ENCODE peak calls at places on chromosomes 1 and 21, in ten cellular contexts. One of them, this sample, is unnamed.

GRCh38 chr1:157377216-157377821 is 175.0 kb downstream of the FCRL5 start:
- DNase-seq in ovary: no peak
- DNase-seq in stimulated activated CD4-positive, alpha-beta T cell treated with anti-CD3 and anti-CD28 coated beads, TNF-alpha, amount 100 ng/mL, for 4 hours: no peak
- DNase-seq in progenitor cell of endocrine pancreas: peak
- DNase-seq in activated T-helper 1 cell treated with anti-CD3 and anti-CD28 coated beads, Interleukin-2, amount 50 U/mL, for 16 hours: no peak
- DNase-seq in ELR: peak
- DNase-seq in upper lobe of right lung: no peak
- DNase-seq in stimulated activated naive B cell treated with anti-CD40 and anti-IgM and Interleukin-4, amounts not matched to agents 10 μg/mL and 1 μg/mL and 100 μg/mL, for 72 hours: no peak
- DNase-seq in GM12891: no peak
- DNase-seq in posterior cingulate gyrus: peak
- DNase-seq in this sample: no peak

GRCh38 chr1:38489844-38490270 is 369.7 kb downstream of the RRAGC start:
- DNase-seq in ovary: no peak
- DNase-seq in stimulated activated CD4-positive, alpha-beta T cell treated with anti-CD3 and anti-CD28 coated beads, TNF-alpha, amount 100 ng/mL, for 4 hours: peak
- DNase-seq in progenitor cell of endocrine pancreas: no peak
- DNase-seq in activated T-helper 1 cell treated with anti-CD3 and anti-CD28 coated beads, Interleukin-2, amount 50 U/mL, for 16 hours: peak
- DNase-seq in ELR: peak
- DNase-seq in upper lobe of right lung: no peak
- DNase-seq in stimulated activated naive B cell treated with anti-CD40 and anti-IgM and Interleukin-4, amounts not matched to agents 10 μg/mL and 1 μg/mL and 100 μg/mL, for 72 hours: peak
- DNase-seq in GM12891: peak
- DNase-seq in posterior cingulate gyrus: peak
- DNase-seq in this sample: peak

GRCh38 chr1:243924588-243925349 is 74.7 kb upstream of the AKT3 start:
- DNase-seq in ovary: no peak
- DNase-seq in stimulated activated CD4-positive, alpha-beta T cell treated with anti-CD3 and anti-CD28 coated beads, TNF-alpha, amount 100 ng/mL, for 4 hours: no peak
- DNase-seq in progenitor cell of endocrine pancreas: no peak
- DNase-seq in activated T-helper 1 cell treated with anti-CD3 and anti-CD28 coated beads, Interleukin-2, amount 50 U/mL, for 16 hours: no peak
- DNase-seq in ELR: peak
- DNase-seq in upper lobe of right lung: no peak
- DNase-seq in stimulated activated naive B cell treated with anti-CD40 and anti-IgM and Interleukin-4, amounts not matched to agents 10 μg/mL and 1 μg/mL and 100 μg/mL, for 72 hours: no peak
- DNase-seq in GM12891: no peak
- DNase-seq in posterior cingulate gyrus: no peak
- DNase-seq in this sample: no peak

GRCh38 chr1:22922640-22923039 is 50.0 kb downstream of the LACTBL1 start:
- DNase-seq in ovary: no peak
- DNase-seq in stimulated activated CD4-positive, alpha-beta T cell treated with anti-CD3 and anti-CD28 coated beads, TNF-alpha, amount 100 ng/mL, for 4 hours: no peak
- DNase-seq in progenitor cell of endocrine pancreas: no peak
- DNase-seq in activated T-helper 1 cell treated with anti-CD3 and anti-CD28 coated beads, Interleukin-2, amount 50 U/mL, for 16 hours: no peak
- DNase-seq in ELR: peak
- DNase-seq in upper lobe of right lung: no peak
- DNase-seq in stimulated activated naive B cell treated with anti-CD40 and anti-IgM and Interleukin-4, amounts not matched to agents 10 μg/mL and 1 μg/mL and 100 μg/mL, for 72 hours: no peak
- DNase-seq in GM12891: no peak
- DNase-seq in posterior cingulate gyrus: no peak
- DNase-seq in this sample: no peak

GRCh38 chr1:162218546-162218945 is 149.1 kb downstream of the NOS1AP start:
- DNase-seq in ovary: no peak
- DNase-seq in stimulated activated CD4-positive, alpha-beta T cell treated with anti-CD3 and anti-CD28 coated beads, TNF-alpha, amount 100 ng/mL, for 4 hours: no peak
- DNase-seq in progenitor cell of endocrine pancreas: no peak
- DNase-seq in activated T-helper 1 cell treated with anti-CD3 and anti-CD28 coated beads, Interleukin-2, amount 50 U/mL, for 16 hours: no peak
- DNase-seq in ELR: no peak
- DNase-seq in upper lobe of right lung: no peak
- DNase-seq in stimulated activated naive B cell treated with anti-CD40 and anti-IgM and Interleukin-4, amounts not matched to agents 10 μg/mL and 1 μg/mL and 100 μg/mL, for 72 hours: no peak
- DNase-seq in GM12891: no peak
- DNase-seq in posterior cingulate gyrus: no peak
- DNase-seq in this sample: no peak

GRCh38 chr1:101653482-101653946 is 343.2 kb downstream of the OLFM3 start:
- DNase-seq in ovary: no peak
- DNase-seq in stimulated activated CD4-positive, alpha-beta T cell treated with anti-CD3 and anti-CD28 coated beads, TNF-alpha, amount 100 ng/mL, for 4 hours: no peak
- DNase-seq in progenitor cell of endocrine pancreas: no peak
- DNase-seq in activated T-helper 1 cell treated with anti-CD3 and anti-CD28 coated beads, Interleukin-2, amount 50 U/mL, for 16 hours: no peak
- DNase-seq in ELR: peak
- DNase-seq in upper lobe of right lung: no peak
- DNase-seq in stimulated activated naive B cell treated with anti-CD40 and anti-IgM and Interleukin-4, amounts not matched to agents 10 μg/mL and 1 μg/mL and 100 μg/mL, for 72 hours: no peak
- DNase-seq in GM12891: no peak
- DNase-seq in posterior cingulate gyrus: no peak
- DNase-seq in this sample: no peak

GRCh38 chr1:204633665-204634064 is 51.9 kb downstream of the LRRN2 start:
- DNase-seq in ovary: no peak
- DNase-seq in stimulated activated CD4-positive, alpha-beta T cell treated with anti-CD3 and anti-CD28 coated beads, TNF-alpha, amount 100 ng/mL, for 4 hours: no peak
- DNase-seq in progenitor cell of endocrine pancreas: no peak
- DNase-seq in activated T-helper 1 cell treated with anti-CD3 and anti-CD28 coated beads, Interleukin-2, amount 50 U/mL, for 16 hours: no peak
- DNase-seq in ELR: no peak
- DNase-seq in upper lobe of right lung: no peak
- DNase-seq in stimulated activated naive B cell treated with anti-CD40 and anti-IgM and Interleukin-4, amounts not matched to agents 10 μg/mL and 1 μg/mL and 100 μg/mL, for 72 hours: no peak
- DNase-seq in GM12891: no peak
- DNase-seq in posterior cingulate gyrus: no peak
- DNase-seq in this sample: no peak

GRCh38 chr1:159556931-159557369 is 21.1 kb upstream of the OR10J5 start:
- DNase-seq in ovary: no peak
- DNase-seq in stimulated activated CD4-positive, alpha-beta T cell treated with anti-CD3 and anti-CD28 coated beads, TNF-alpha, amount 100 ng/mL, for 4 hours: no peak
- DNase-seq in progenitor cell of endocrine pancreas: no peak
- DNase-seq in activated T-helper 1 cell treated with anti-CD3 and anti-CD28 coated beads, Interleukin-2, amount 50 U/mL, for 16 hours: no peak
- DNase-seq in ELR: no peak
- DNase-seq in upper lobe of right lung: no peak
- DNase-seq in stimulated activated naive B cell treated with anti-CD40 and anti-IgM and Interleukin-4, amounts not matched to agents 10 μg/mL and 1 μg/mL and 100 μg/mL, for 72 hours: no peak
- DNase-seq in GM12891: no peak
- DNase-seq in posterior cingulate gyrus: no peak
- DNase-seq in this sample: no peak

GRCh38 chr1:167720965-167721616 is 691 bp upstream of the MPZL1 start:
- DNase-seq in ovary: peak
- DNase-seq in stimulated activated CD4-positive, alpha-beta T cell treated with anti-CD3 and anti-CD28 coated beads, TNF-alpha, amount 100 ng/mL, for 4 hours: no peak
- DNase-seq in progenitor cell of endocrine pancreas: no peak
- DNase-seq in activated T-helper 1 cell treated with anti-CD3 and anti-CD28 coated beads, Interleukin-2, amount 50 U/mL, for 16 hours: no peak
- DNase-seq in ELR: peak
- DNase-seq in upper lobe of right lung: no peak
- DNase-seq in stimulated activated naive B cell treated with anti-CD40 and anti-IgM and Interleukin-4, amounts not matched to agents 10 μg/mL and 1 μg/mL and 100 μg/mL, for 72 hours: no peak
- DNase-seq in GM12891: no peak
- DNase-seq in posterior cingulate gyrus: peak
- DNase-seq in this sample: no peak

GRCh38 chr1:1915911-1916835 is 1.1 kb downstream of the CALML6 start:
- DNase-seq in ovary: peak
- DNase-seq in stimulated activated CD4-positive, alpha-beta T cell treated with anti-CD3 and anti-CD28 coated beads, TNF-alpha, amount 100 ng/mL, for 4 hours: no peak
- DNase-seq in progenitor cell of endocrine pancreas: no peak
- DNase-seq in activated T-helper 1 cell treated with anti-CD3 and anti-CD28 coated beads, Interleukin-2, amount 50 U/mL, for 16 hours: no peak
- DNase-seq in ELR: no peak
- DNase-seq in upper lobe of right lung: no peak
- DNase-seq in stimulated activated naive B cell treated with anti-CD40 and anti-IgM and Interleukin-4, amounts not matched to agents 10 μg/mL and 1 μg/mL and 100 μg/mL, for 72 hours: no peak
- DNase-seq in GM12891: no peak
- DNase-seq in posterior cingulate gyrus: no peak
- DNase-seq in this sample: no peak

GRCh38 chr1:178818416-178818815 is 52.5 kb downstream of the ANGPTL1 start:
- DNase-seq in ovary: no peak
- DNase-seq in stimulated activated CD4-positive, alpha-beta T cell treated with anti-CD3 and anti-CD28 coated beads, TNF-alpha, amount 100 ng/mL, for 4 hours: no peak
- DNase-seq in progenitor cell of endocrine pancreas: no peak
- DNase-seq in activated T-helper 1 cell treated with anti-CD3 and anti-CD28 coated beads, Interleukin-2, amount 50 U/mL, for 16 hours: no peak
- DNase-seq in ELR: peak
- DNase-seq in upper lobe of right lung: no peak
- DNase-seq in stimulated activated naive B cell treated with anti-CD40 and anti-IgM and Interleukin-4, amounts not matched to agents 10 μg/mL and 1 μg/mL and 100 μg/mL, for 72 hours: no peak
- DNase-seq in GM12891: no peak
- DNase-seq in posterior cingulate gyrus: no peak
- DNase-seq in this sample: no peak

GRCh38 chr1:165892935-165893334 is 65.5 kb downstream of the UCK2 start:
- DNase-seq in ovary: no peak
- DNase-seq in stimulated activated CD4-positive, alpha-beta T cell treated with anti-CD3 and anti-CD28 coated beads, TNF-alpha, amount 100 ng/mL, for 4 hours: no peak
- DNase-seq in progenitor cell of endocrine pancreas: no peak
- DNase-seq in activated T-helper 1 cell treated with anti-CD3 and anti-CD28 coated beads, Interleukin-2, amount 50 U/mL, for 16 hours: no peak
- DNase-seq in ELR: no peak
- DNase-seq in upper lobe of right lung: no peak
- DNase-seq in stimulated activated naive B cell treated with anti-CD40 and anti-IgM and Interleukin-4, amounts not matched to agents 10 μg/mL and 1 μg/mL and 100 μg/mL, for 72 hours: no peak
- DNase-seq in GM12891: no peak
- DNase-seq in posterior cingulate gyrus: no peak
- DNase-seq in this sample: no peak

GRCh38 chr1:150579110-150579954 is at the start of gene MCL1:
- DNase-seq in ovary: peak
- DNase-seq in stimulated activated CD4-positive, alpha-beta T cell treated with anti-CD3 and anti-CD28 coated beads, TNF-alpha, amount 100 ng/mL, for 4 hours: peak
- DNase-seq in progenitor cell of endocrine pancreas: peak
- DNase-seq in activated T-helper 1 cell treated with anti-CD3 and anti-CD28 coated beads, Interleukin-2, amount 50 U/mL, for 16 hours: peak
- DNase-seq in ELR: peak
- DNase-seq in upper lobe of right lung: peak
- DNase-seq in stimulated activated naive B cell treated with anti-CD40 and anti-IgM and Interleukin-4, amounts not matched to agents 10 μg/mL and 1 μg/mL and 100 μg/mL, for 72 hours: peak
- DNase-seq in GM12891: peak
- DNase-seq in posterior cingulate gyrus: peak
- DNase-seq in this sample: peak

GRCh38 chr1:244104309-244105060 is 53.4 kb downstream of the ZBTB18 start:
- DNase-seq in ovary: no peak
- DNase-seq in stimulated activated CD4-positive, alpha-beta T cell treated with anti-CD3 and anti-CD28 coated beads, TNF-alpha, amount 100 ng/mL, for 4 hours: no peak
- DNase-seq in progenitor cell of endocrine pancreas: no peak
- DNase-seq in activated T-helper 1 cell treated with anti-CD3 and anti-CD28 coated beads, Interleukin-2, amount 50 U/mL, for 16 hours: no peak
- DNase-seq in ELR: peak
- DNase-seq in upper lobe of right lung: no peak
- DNase-seq in stimulated activated naive B cell treated with anti-CD40 and anti-IgM and Interleukin-4, amounts not matched to agents 10 μg/mL and 1 μg/mL and 100 μg/mL, for 72 hours: no peak
- DNase-seq in GM12891: no peak
- DNase-seq in posterior cingulate gyrus: no peak
- DNase-seq in this sample: no peak

GRCh38 chr1:2928733-2929325 is 92.4 kb upstream of the ACTRT2 start:
- DNase-seq in ovary: no peak
- DNase-seq in stimulated activated CD4-positive, alpha-beta T cell treated with anti-CD3 and anti-CD28 coated beads, TNF-alpha, amount 100 ng/mL, for 4 hours: no peak
- DNase-seq in progenitor cell of endocrine pancreas: no peak
- DNase-seq in activated T-helper 1 cell treated with anti-CD3 and anti-CD28 coated beads, Interleukin-2, amount 50 U/mL, for 16 hours: no peak
- DNase-seq in ELR: no peak
- DNase-seq in upper lobe of right lung: no peak
- DNase-seq in stimulated activated naive B cell treated with anti-CD40 and anti-IgM and Interleukin-4, amounts not matched to agents 10 μg/mL and 1 μg/mL and 100 μg/mL, for 72 hours: no peak
- DNase-seq in GM12891: no peak
- DNase-seq in posterior cingulate gyrus: no peak
- DNase-seq in this sample: no peak

GRCh38 chr1:154411525-154411924 is 6.4 kb downstream of the IL6R start:
- DNase-seq in ovary: no peak
- DNase-seq in stimulated activated CD4-positive, alpha-beta T cell treated with anti-CD3 and anti-CD28 coated beads, TNF-alpha, amount 100 ng/mL, for 4 hours: no peak
- DNase-seq in progenitor cell of endocrine pancreas: no peak
- DNase-seq in activated T-helper 1 cell treated with anti-CD3 and anti-CD28 coated beads, Interleukin-2, amount 50 U/mL, for 16 hours: no peak
- DNase-seq in ELR: no peak
- DNase-seq in upper lobe of right lung: no peak
- DNase-seq in stimulated activated naive B cell treated with anti-CD40 and anti-IgM and Interleukin-4, amounts not matched to agents 10 μg/mL and 1 μg/mL and 100 μg/mL, for 72 hours: no peak
- DNase-seq in GM12891: no peak
- DNase-seq in posterior cingulate gyrus: no peak
- DNase-seq in this sample: no peak

GRCh38 chr1:113456967-113457366 is 66.7 kb downstream of the MAGI3 start:
- DNase-seq in ovary: no peak
- DNase-seq in stimulated activated CD4-positive, alpha-beta T cell treated with anti-CD3 and anti-CD28 coated beads, TNF-alpha, amount 100 ng/mL, for 4 hours: no peak
- DNase-seq in progenitor cell of endocrine pancreas: no peak
- DNase-seq in activated T-helper 1 cell treated with anti-CD3 and anti-CD28 coated beads, Interleukin-2, amount 50 U/mL, for 16 hours: no peak
- DNase-seq in ELR: peak
- DNase-seq in upper lobe of right lung: no peak
- DNase-seq in stimulated activated naive B cell treated with anti-CD40 and anti-IgM and Interleukin-4, amounts not matched to agents 10 μg/mL and 1 μg/mL and 100 μg/mL, for 72 hours: no peak
- DNase-seq in GM12891: no peak
- DNase-seq in posterior cingulate gyrus: no peak
- DNase-seq in this sample: no peak

GRCh38 chr21:17441370-17441769 is 71.5 kb upstream of the CXADR start:
- DNase-seq in ovary: no peak
- DNase-seq in stimulated activated CD4-positive, alpha-beta T cell treated with anti-CD3 and anti-CD28 coated beads, TNF-alpha, amount 100 ng/mL, for 4 hours: no peak
- DNase-seq in progenitor cell of endocrine pancreas: no peak
- DNase-seq in activated T-helper 1 cell treated with anti-CD3 and anti-CD28 coated beads, Interleukin-2, amount 50 U/mL, for 16 hours: no peak
- DNase-seq in ELR: no peak
- DNase-seq in upper lobe of right lung: no peak
- DNase-seq in stimulated activated naive B cell treated with anti-CD40 and anti-IgM and Interleukin-4, amounts not matched to agents 10 μg/mL and 1 μg/mL and 100 μg/mL, for 72 hours: no peak
- DNase-seq in GM12891: no peak
- DNase-seq in posterior cingulate gyrus: no peak
- DNase-seq in this sample: no peak

GRCh38 chr1:152441756-152442155 is 27.7 kb upstream of the CRNN start:
- DNase-seq in ovary: no peak
- DNase-seq in stimulated activated CD4-positive, alpha-beta T cell treated with anti-CD3 and anti-CD28 coated beads, TNF-alpha, amount 100 ng/mL, for 4 hours: no peak
- DNase-seq in progenitor cell of endocrine pancreas: no peak
- DNase-seq in activated T-helper 1 cell treated with anti-CD3 and anti-CD28 coated beads, Interleukin-2, amount 50 U/mL, for 16 hours: no peak
- DNase-seq in ELR: no peak
- DNase-seq in upper lobe of right lung: no peak
- DNase-seq in stimulated activated naive B cell treated with anti-CD40 and anti-IgM and Interleukin-4, amounts not matched to agents 10 μg/mL and 1 μg/mL and 100 μg/mL, for 72 hours: no peak
- DNase-seq in GM12891: no peak
- DNase-seq in posterior cingulate gyrus: no peak
- DNase-seq in this sample: no peak

GRCh38 chr21:34642211-34643075 is 26.4 kb upstream of the CLIC6 start:
- DNase-seq in ovary: no peak
- DNase-seq in stimulated activated CD4-positive, alpha-beta T cell treated with anti-CD3 and anti-CD28 coated beads, TNF-alpha, amount 100 ng/mL, for 4 hours: no peak
- DNase-seq in progenitor cell of endocrine pancreas: no peak
- DNase-seq in activated T-helper 1 cell treated with anti-CD3 and anti-CD28 coated beads, Interleukin-2, amount 50 U/mL, for 16 hours: no peak
- DNase-seq in ELR: peak
- DNase-seq in upper lobe of right lung: no peak
- DNase-seq in stimulated activated naive B cell treated with anti-CD40 and anti-IgM and Interleukin-4, amounts not matched to agents 10 μg/mL and 1 μg/mL and 100 μg/mL, for 72 hours: peak
- DNase-seq in GM12891: peak
- DNase-seq in posterior cingulate gyrus: no peak
- DNase-seq in this sample: no peak

GRCh38 chr1:92993581-92993980 is 32.3 kb upstream of the DIPK1A start:
- DNase-seq in ovary: no peak
- DNase-seq in stimulated activated CD4-positive, alpha-beta T cell treated with anti-CD3 and anti-CD28 coated beads, TNF-alpha, amount 100 ng/mL, for 4 hours: no peak
- DNase-seq in progenitor cell of endocrine pancreas: no peak
- DNase-seq in activated T-helper 1 cell treated with anti-CD3 and anti-CD28 coated beads, Interleukin-2, amount 50 U/mL, for 16 hours: no peak
- DNase-seq in ELR: no peak
- DNase-seq in upper lobe of right lung: no peak
- DNase-seq in stimulated activated naive B cell treated with anti-CD40 and anti-IgM and Interleukin-4, amounts not matched to agents 10 μg/mL and 1 μg/mL and 100 μg/mL, for 72 hours: no peak
- DNase-seq in GM12891: no peak
- DNase-seq in posterior cingulate gyrus: no peak
- DNase-seq in this sample: no peak

GRCh38 chr1:1347026-1347595 is 2.1 kb downstream of the DVL1 start:
- DNase-seq in ovary: no peak
- DNase-seq in stimulated activated CD4-positive, alpha-beta T cell treated with anti-CD3 and anti-CD28 coated beads, TNF-alpha, amount 100 ng/mL, for 4 hours: no peak
- DNase-seq in progenitor cell of endocrine pancreas: no peak
- DNase-seq in activated T-helper 1 cell treated with anti-CD3 and anti-CD28 coated beads, Interleukin-2, amount 50 U/mL, for 16 hours: no peak
- DNase-seq in ELR: no peak
- DNase-seq in upper lobe of right lung: no peak
- DNase-seq in stimulated activated naive B cell treated with anti-CD40 and anti-IgM and Interleukin-4, amounts not matched to agents 10 μg/mL and 1 μg/mL and 100 μg/mL, for 72 hours: no peak
- DNase-seq in GM12891: no peak
- DNase-seq in posterior cingulate gyrus: no peak
- DNase-seq in this sample: no peak

This sample was measured in stimulated activated CD8-positive, alpha-beta memory T cell treated with anti-CD3 and anti-CD28 coated beads, Interleukin-12 subunit alpha, Interleukin-12 subunit beta, amount 100 ng/mL, for 4 hours.